ENCODE peak calls at places on chromosomes 12 and 14, in four cellular contexts. W is endodermal cell, N is spleen, P is astrocyte. U is an unnamed sample. For H3K4me1 and H3K36me3, the result is how much of the 10 kb centered on the place peaks cover.

GRCh38 chr12:57135939-57136338 is 7.7 kb downstream of the LRP1 start:
- DNase-seq in W (peak), N (peak), P (no peak), U (no peak)

GRCh38 chr14:77064535-77065178 is 33.4 kb upstream of the CIPC start:
- DNase-seq in W (no peak), N (no peak), P (no peak), U (no peak)

GRCh38 chr12:96015672-96016071 is 19.5 kb upstream of the HAL start:
- DNase-seq in W (peak), N (no peak), P (no peak), U (no peak)

GRCh38 chr12:26701604-26702215 is 131.3 kb downstream of the ITPR2 start:
- DNase-seq in W (no peak), N (no peak), P (peak), U (no peak)

GRCh38 chr12:1413930-1414329 is 180.5 kb downstream of the FBXL14 start:
- DNase-seq in W (peak), N (no peak), P (no peak), U (no peak)

GRCh38 chr12:68455676-68456345 is 123.6 kb upstream of the MDM1 start:
- DNase-seq in W (no peak), N (peak), P (peak), U (no peak)

GRCh38 chr12:72139411-72139810 is 132.8 kb upstream of the TRHDE start:
- DNase-seq in W (no peak), N (no peak), P (no peak), U (no peak)

GRCh38 chr12:27422697-27423096 is 23.8 kb upstream of the SMCO2 start:
- DNase-seq in W (peak), N (no peak), P (no peak), U (no peak)

GRCh38 chr14:31934767-31935266 is 142.3 kb upstream of the ARHGAP5 start:
- DNase-seq in W (peak), N (no peak), P (peak), U (no peak)

GRCh38 chr14:83632375-83632774 is 1897.6 kb upstream of the FLRT2 start:
- DNase-seq in W (no peak), N (no peak), P (no peak), U (no peak)

GRCh38 chr12:127628655-127629054 is 638.3 kb upstream of the TMEM132C start:
- DNase-seq in W (no peak), N (no peak), P (peak), U (no peak)

GRCh38 chr12:42960087-42960527 is 370.6 kb upstream of the PRICKLE1 start:
- DNase-seq in W (no peak), N (no peak), P (peak), U (peak)

GRCh38 chr14:25108959-25109358 is 59.0 kb upstream of the STXBP6 start:
- DNase-seq in W (no peak), N (no peak), P (peak), U (no peak)

GRCh38 chr12:62250671-62251608 is 9.3 kb upstream of the USP15 start:
- DNase-seq in W (no peak), N (no peak), P (peak), U (no peak)

GRCh38 chr12:93050026-93050747 is 121.1 kb upstream of the EEA1 start:
- DNase-seq in W (no peak), N (no peak), P (peak), U (no peak)

GRCh38 chr12:124389537-124390441 is 94.9 kb downstream of the RFLNA start:
- DNase-seq in W (no peak), N (no peak), P (no peak), U (no peak)

GRCh38 chr12:124390442-124391116 is 95.7 kb downstream of the RFLNA start:
- DNase-seq in W (no peak), N (peak), P (peak), U (no peak)

GRCh38 chr12:124392271-124392990 is 97.5 kb downstream of the RFLNA start:
- DNase-seq in W (peak), N (peak), P (peak), U (no peak)

GRCh38 chr12:124392991-124393790 is 98.3 kb downstream of the RFLNA start:
- DNase-seq in W (peak), N (peak), P (peak), U (no peak)

DNA sequence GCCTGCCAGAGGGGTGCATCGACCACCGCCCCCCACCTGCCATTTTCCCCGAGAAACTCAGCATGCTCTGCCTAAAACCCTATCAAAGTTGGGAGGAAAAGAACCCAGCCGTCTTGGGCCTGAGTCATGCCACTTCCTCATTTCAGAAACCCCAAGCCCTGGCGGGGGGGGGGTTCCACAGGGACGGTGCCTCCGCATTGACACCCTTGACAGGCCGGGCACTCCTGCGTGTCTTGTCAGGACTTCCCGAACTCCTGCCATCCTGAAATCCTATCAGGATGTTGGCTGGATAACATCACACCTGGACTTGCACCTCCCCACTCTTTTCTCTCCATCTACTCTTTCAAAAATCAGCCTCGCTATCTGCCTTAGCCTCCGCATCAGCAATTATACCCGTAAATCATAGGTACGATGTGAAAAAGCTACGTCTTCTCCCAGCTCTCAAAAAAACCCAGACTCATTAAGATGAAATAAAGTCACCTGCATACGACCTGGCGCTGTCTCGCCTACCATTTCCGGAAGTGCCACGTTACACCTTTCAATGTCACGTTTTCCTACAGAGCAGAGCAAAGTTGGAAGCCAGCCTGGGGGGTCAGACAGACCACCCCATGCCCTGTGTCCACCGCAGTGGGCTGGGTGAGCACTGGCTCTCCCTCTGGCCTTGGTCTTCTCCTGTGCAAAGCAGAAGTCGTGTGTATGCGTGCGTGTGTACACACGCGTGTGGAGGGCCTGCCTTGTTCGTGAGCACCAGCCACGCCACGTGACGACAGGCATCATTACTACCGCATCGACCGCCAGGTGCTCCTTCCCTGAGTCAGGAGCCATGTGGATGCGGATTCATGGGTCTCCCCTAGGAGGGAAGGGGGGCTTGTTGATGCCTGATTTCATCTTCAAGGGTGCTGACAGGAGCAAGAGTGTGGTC is 96.7 kb downstream of the RFLNA start:
- DNase-seq in W (no peak), N (peak), P (peak), U (peak)
- H3K4me1 ChIP-seq in W (under half), N (half or more), P (half or more), U (under half)

DNA sequence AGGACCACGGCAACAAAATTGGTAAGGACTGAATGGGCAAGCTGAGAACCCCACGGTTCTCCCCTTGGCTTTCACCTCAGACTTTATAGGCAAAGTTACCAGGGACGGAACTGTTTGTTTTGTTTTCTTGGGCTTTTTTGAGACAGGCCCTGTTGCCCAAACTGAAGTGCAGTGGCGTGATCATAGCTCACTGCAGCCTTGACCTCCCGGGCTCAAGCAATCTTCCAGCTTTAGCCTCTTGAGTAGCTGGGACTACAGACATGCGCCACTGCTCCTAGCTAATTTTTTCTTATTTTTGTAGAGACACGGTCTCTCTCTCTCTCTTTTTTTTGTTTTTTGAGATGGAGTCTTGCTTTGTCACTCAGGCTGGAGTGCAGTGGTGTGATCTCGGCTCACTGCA is 71.1 kb downstream of the TRAFD1 start:
- DNase-seq in W (no peak), N (no peak), P (no peak), U (no peak)
- H3K36me3 ChIP-seq in W (half or more), N (half or more), P (under half), U (under half)

DNA sequence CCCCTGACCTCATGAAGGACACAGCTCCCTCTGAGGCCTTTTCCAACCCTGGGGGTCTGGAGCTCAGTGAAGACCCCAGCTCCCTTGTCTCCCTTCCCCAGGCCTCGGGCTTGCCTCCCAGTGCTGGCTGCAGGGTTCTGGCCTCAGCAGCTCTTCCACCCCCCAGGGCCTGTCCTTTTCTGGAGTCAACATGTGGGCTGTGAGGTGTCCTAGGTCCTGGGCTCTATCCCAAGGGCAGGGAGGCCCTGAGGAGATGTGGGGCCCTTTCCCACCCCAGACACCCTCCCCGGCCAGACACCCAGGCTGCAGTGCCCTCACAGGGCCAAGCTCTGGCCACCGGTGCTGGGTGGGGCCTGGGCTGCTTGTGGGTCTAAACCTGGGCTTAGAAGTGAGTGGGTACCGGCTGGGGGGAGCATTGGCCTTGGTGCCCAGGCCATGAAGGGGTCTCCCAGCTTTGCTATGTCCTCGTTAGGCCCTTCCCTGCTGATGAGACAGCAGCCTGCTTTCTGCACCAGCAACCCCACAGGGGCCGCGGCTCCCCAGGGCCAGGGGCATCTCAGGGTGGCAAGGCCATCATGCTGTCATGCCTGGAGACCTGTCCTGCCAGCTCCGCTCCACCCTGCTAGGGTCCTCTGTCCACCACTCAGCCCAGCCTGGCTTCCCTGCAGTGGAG is 2.7 kb upstream of the CRIP2 start:
- DNase-seq in W (no peak), N (no peak), P (no peak), U (no peak)
- H3K4me3 ChIP-seq in W (no peak), N (no peak), P (no peak), U (no peak)

DNA sequence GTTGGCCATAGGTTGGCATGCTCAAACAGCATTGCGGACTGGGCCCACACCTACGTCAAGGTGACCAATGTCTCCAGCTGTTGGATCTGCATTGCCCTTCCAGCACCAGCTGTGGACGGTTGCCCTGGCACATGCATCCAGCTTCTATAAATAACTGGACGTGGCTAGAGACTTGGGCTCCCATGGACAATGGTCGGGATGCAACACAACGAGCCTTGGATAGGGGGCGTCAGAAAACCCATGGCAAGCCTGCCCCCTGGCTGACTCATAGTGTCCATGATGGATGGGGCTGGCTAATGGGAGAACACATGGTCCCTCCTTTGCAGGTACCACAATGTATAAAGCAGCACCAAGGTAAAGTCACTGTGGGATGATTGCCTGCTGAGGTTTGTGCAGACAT is 331.6 kb upstream of the FAR2 start:
- DNase-seq in W (peak), N (peak), P (no peak), U (no peak)
- H3K4me1 ChIP-seq in W (under half), N (under half), P (under half), U (under half)

GRCh38 chr14:22552001-22552826 is 36.8 kb downstream of the DAD1 start:
- DNase-seq in W (no peak), N (no peak), P (no peak), U (no peak)
- H3K36me3 ChIP-seq in W (under half), N (under half), P (under half), U (under half)

GRCh38 chr14:36428350-36428749 is 91.7 kb downstream of the NKX2-1 start:
- DNase-seq in W (no peak), N (no peak), P (no peak), U (no peak)
- H3K4me3 ChIP-seq in W (no peak), N (no peak), P (no peak), U (no peak)

DNA sequence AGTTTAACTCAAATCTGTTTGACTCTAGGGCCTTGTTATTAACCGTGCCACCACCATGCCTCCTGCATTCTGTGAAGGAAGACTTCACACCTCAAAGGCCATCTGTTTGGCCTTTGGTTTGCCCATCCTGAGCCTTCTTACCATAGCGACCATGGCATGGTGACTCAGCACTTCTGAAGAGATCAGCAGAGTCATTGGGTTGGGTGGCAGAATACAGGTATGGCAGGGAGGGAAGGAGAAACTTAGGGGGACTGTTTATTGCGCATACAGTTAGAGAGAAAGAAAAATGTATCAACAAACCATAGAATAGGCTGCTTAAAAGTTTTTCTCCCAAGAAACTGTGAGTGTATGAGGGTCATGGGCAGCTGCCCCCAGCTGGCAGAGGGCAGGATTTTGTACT is 49.2 kb downstream of the DAD1 start:
- DNase-seq in W (no peak), N (no peak), P (no peak), U (no peak)
- H3K4me1 ChIP-seq in W (under half), N (half or more), P (under half), U (under half)